ENCODE peak calls at places on chromosomes 13 and 19, in eight cellular contexts. L is fibroblast of mammary gland, X is neural progenitor cell, U is left ventricle myocardium inferior, Y is tibial nerve, I is ovary, S is fibroblast of lung, N is uterus. T is an unnamed sample.

GRCh38 chr19:16141043-16141442 is 2.4 kb upstream of the HSH2D start:
- DNase-seq in X (no peak), I (no peak), Y (no peak), L (no peak), U (no peak), S (no peak), N (no peak), T (no peak)

GRCh38 chr13:29484236-29484635 is 111.3 kb downstream of the SLC7A1 start:
- DNase-seq in N (no peak), X (peak), U (no peak), Y (no peak), I (no peak), L (no peak), S (no peak), T (no peak)

GRCh38 chr19:28465317-28466086 is 747.4 kb downstream of the UQCRFS1 start:
- DNase-seq in U (no peak), X (no peak), I (no peak), Y (no peak), L (peak), S (peak), N (no peak), T (no peak)

GRCh38 chr13:79485014-79485441 is 4.1 kb downstream of the NDFIP2 start:
- DNase-seq in U (no peak), L (peak), N (no peak), Y (no peak), S (peak), I (no peak), X (no peak), T (peak)

GRCh38 chr13:93227906-93228801 is 1.5 kb downstream of the GPC6 start:
- DNase-seq in S (peak), I (peak), L (peak), U (peak), X (peak), Y (peak), N (peak), T (peak)

GRCh38 chr19:55686311-55687050 is 11.5 kb downstream of the EPN1 start:
- DNase-seq in Y (no peak), L (no peak), U (peak), X (no peak), S (no peak), N (no peak), I (peak), T (no peak)

GRCh38 chr13:32019612-32020233 is 11.9 kb upstream of the FRY start:
- DNase-seq in X (peak), N (peak), S (peak), I (peak), L (peak), U (no peak), Y (no peak), T (peak)

GRCh38 chr19:7215176-7215575 is 79.0 kb downstream of the INSR start:
- DNase-seq in N (no peak), L (no peak), U (no peak), I (no peak), Y (no peak), S (no peak), X (no peak), T (no peak)

GRCh38 chr19:6010107-6010506 is 32.2 kb upstream of the RANBP3 start:
- DNase-seq in S (no peak), X (no peak), L (no peak), I (no peak), N (no peak), Y (no peak), U (no peak), T (no peak)

GRCh38 chr19:17829855-17830566 is 8.7 kb upstream of the INSL3 start:
- DNase-seq in S (peak), Y (no peak), L (peak), U (no peak), I (peak), N (no peak), X (peak), T (peak)

GRCh38 chr13:78816154-78816553 is 157.2 kb upstream of the OBI1 start:
- DNase-seq in S (no peak), U (no peak), N (no peak), L (no peak), I (no peak), Y (no peak), X (no peak), T (no peak)

GRCh38 chr13:85665286-85665685 is 133.9 kb downstream of the SLITRK6 start:
- DNase-seq in N (no peak), U (no peak), L (peak), X (no peak), I (no peak), S (peak), Y (no peak), T (peak)

GRCh38 chr13:33633701-33634525 is 184.0 kb upstream of the RFC3 start:
- DNase-seq in I (no peak), N (no peak), X (no peak), L (peak), U (no peak), S (peak), Y (no peak), T (peak)

GRCh38 chr13:103328899-103329298 is 262.7 kb upstream of the SLC10A2 start:
- DNase-seq in N (no peak), L (no peak), X (no peak), S (no peak), U (no peak), Y (no peak), I (no peak), T (no peak)

GRCh38 chr19:54653181-54653809 is 9.5 kb upstream of the LILRB4 start:
- DNase-seq in N (no peak), S (peak), U (no peak), Y (no peak), L (peak), X (no peak), I (no peak), T (no peak)

GRCh38 chr19:54660306-54660705 is 2.5 kb upstream of the LILRB4 start:
- DNase-seq in U (no peak), I (no peak), L (no peak), S (no peak), X (no peak), N (no peak), Y (no peak), T (no peak)

GRCh38 chr19:54650108-54650666 is 12.6 kb upstream of the LILRB4 start:
- DNase-seq in U (no peak), N (no peak), Y (no peak), S (no peak), L (no peak), X (no peak), I (no peak), T (no peak)

DNA sequence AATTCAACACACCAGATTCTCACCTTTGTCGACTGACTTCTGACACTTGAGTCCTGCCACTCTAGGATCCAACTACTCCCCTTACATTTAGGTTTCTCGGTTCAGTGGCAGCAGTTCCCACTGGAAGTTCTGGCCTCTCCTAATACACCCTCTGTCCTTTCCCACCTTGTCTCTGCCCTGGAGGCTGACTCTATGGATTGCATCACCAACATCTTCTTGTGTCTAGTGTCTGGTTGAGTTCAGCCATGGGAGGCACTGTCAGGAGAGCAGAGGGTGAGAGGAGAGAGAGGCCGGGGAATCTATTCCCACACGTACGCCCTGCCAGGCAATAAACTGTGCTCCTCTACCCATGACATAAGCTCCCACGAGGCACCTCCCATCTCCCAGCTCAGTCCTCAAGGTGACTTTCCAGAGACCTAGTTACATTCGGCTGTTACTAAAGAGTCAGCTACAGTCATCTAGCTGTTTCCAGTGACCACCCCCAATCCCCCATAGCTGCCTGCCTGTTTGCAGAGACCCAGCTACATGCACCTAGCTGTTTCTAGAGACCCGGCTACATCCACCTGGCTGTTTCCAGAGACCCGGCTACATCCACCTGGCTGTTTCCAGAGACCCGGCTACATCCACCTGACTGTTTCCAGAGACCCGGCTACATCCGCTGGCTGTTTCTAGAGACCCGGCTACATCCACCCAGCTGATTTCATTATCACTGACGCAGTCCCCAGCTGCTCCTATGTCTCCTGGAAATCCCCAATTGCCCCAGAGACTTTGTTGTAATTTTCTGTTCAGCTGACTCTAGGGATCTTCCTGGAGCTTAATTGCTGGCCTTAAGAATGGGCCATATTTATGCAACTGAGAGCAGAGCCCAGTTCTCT is 8.1 kb upstream of the LILRB4 start:
- DNase-seq in U (no peak), I (no peak), N (no peak), L (no peak), S (no peak), X (no peak), Y (no peak), T (no peak)
- H3K4me3 ChIP-seq in U (no peak), I (no peak), N (no peak), L (no peak), S (no peak), X (no peak), Y (no peak), T (no peak)

GRCh38 chr19:35533201-35533821 is at the start of gene GAPDHS:
- DNase-seq in X (no peak), L (no peak), S (no peak), I (no peak), Y (no peak), N (no peak), U (no peak), T (no peak)
- TF ChIP-seq CTCF in X (no peak), L (no peak), S (no peak), I (no peak), Y (no peak), N (no peak), U (no peak), T (no peak)

GRCh38 chr19:13062317-13062716 is 40.3 kb downstream of the LYL1 start:
- DNase-seq in S (no peak), I (no peak), U (no peak), N (no peak), L (no peak), Y (no peak), X (no peak), T (no peak)

GRCh38 chr19:13066231-13066630 is 36.4 kb downstream of the LYL1 start:
- DNase-seq in I (no peak), N (no peak), X (no peak), L (no peak), Y (no peak), S (no peak), U (no peak), T (no peak)

GRCh38 chr19:13064092-13064489 is 38.6 kb downstream of the LYL1 start:
- DNase-seq in Y (no peak), L (no peak), U (peak), S (no peak), N (no peak), I (no peak), X (no peak), T (no peak)

GRCh38 chr19:13060964-13061927 is 41.4 kb downstream of the LYL1 start:
- DNase-seq in N (peak), S (peak), I (peak), U (peak), X (peak), Y (peak), L (peak), T (peak)

DNA sequence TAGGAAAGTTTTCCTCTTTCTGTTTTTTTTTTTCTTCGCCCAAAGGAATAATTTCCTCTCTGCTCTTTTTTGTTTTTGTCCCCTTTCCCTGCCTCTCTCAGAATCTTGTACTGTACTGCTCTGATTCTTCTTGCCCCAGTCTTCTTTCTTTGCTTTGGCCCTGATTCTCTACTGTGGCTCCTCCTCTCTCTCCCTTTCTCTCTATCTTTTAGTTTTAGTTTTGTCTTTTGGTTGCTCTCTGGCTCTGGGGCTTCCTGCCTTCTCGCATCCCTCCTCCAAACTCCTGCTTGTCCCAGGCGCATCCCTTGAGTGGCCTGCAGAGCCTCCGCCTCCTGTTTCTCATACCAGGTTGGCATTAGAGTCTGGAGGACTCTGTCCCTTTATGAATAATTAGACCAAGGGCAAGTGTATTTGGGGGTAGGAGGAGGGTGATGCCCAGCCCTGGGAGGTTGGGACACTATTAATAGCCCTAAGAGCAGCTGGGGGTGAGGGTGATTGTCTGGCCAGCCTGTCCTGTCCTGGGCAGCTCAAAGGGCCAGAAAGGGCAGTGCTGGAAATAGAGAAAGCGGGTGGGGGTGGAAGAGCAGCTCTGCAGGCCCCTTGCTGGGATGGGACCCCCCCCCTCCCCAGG is 39.1 kb downstream of the LYL1 start:
- DNase-seq in S (no peak), Y (no peak), N (no peak), U (peak), X (no peak), I (no peak), L (no peak), T (no peak)
- H3K4me3 ChIP-seq in S (no peak), Y (no peak), N (no peak), U (no peak), X (no peak), I (no peak), L (no peak), T (no peak)

DNA sequence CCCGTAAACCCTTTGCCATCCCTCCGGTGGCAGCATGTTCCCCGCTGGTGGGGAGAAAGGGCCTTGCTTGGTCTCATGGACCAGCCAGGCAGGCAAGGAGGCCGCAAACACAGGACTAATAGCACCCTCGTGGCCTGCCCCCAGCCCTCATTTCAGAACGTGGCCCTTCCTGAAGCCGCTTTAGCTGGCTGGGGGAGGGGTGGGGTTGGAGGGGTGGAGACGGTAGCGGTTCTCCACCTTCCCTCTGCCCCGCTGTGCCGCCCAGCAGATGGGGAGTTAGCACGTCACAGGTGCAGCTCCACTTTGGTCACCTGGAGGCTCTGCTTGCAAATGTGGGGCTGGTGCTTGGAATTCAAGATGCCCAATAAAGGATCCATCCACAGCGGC is 59.3 kb upstream of the URI1 start:
- DNase-seq in I (no peak), L (no peak), N (no peak), Y (no peak), S (no peak), U (no peak), X (no peak), T (no peak)
- TF ChIP-seq CTCF in I (no peak), L (no peak), N (no peak), Y (no peak), S (no peak), U (no peak), X (no peak), T (no peak)

GRCh38 chr13:96091932-96092253 is 2.0 kb downstream of the HS6ST3 start:
- DNase-seq in U (no peak), X (no peak), I (no peak), N (no peak), S (no peak), Y (no peak), L (no peak), T (no peak)

GRCh38 chr13:96089139-96089538 is 768 bp upstream of the HS6ST3 start:
- DNase-seq in U (no peak), Y (no peak), L (no peak), S (no peak), X (no peak), I (no peak), N (no peak), T (no peak)

GRCh38 chr13:96091164-96091931 is 1.4 kb downstream of the HS6ST3 start:
- DNase-seq in X (peak), Y (no peak), I (no peak), L (no peak), N (peak), S (peak), U (peak), T (no peak)

GRCh38 chr13:96090240-96091101 is 564 bp downstream of the HS6ST3 start:
- DNase-seq in U (peak), I (no peak), N (peak), L (peak), S (peak), X (peak), Y (no peak), T (no peak)

GRCh38 chr13:96089749-96090239 is at the start of gene HS6ST3:
- DNase-seq in N (peak), I (no peak), Y (no peak), L (no peak), X (peak), U (peak), S (peak), T (no peak)
- H3K4me3 ChIP-seq in N (peak), I (peak), Y (peak), L (peak), X (peak), U (peak), S (peak), T (peak)

T was measured in brain microvascular endothelial cell.